ENCODE peak calls at places on chromosomes 11 and 22, in seven cellular contexts. R, Q, A, L, V, X and M are unnamed samples.

GRCh38 chr22:22208657-22209056 is 35.9 kb upstream of the VPREB1 start:
- DNase-seq in L (no peak), A (no peak), V (no peak), R (no peak), Q (no peak), X (no peak), M (no peak)

GRCh38 chr11:63015521-63016215 is at the start of gene SLC22A8:
- DNase-seq in V (no peak), A (no peak), X (no peak), R (no peak), Q (no peak), L (no peak), M (no peak)

GRCh38 chr11:47352556-47352955 is at the start of gene MYBPC3:
- DNase-seq in L (no peak), R (no peak), X (no peak), Q (no peak), A (no peak), V (no peak), M (no peak)

GRCh38 chr11:117159892-117160291 is 15.8 kb downstream of the PAFAH1B2 start:
- DNase-seq in L (no peak), Q (no peak), X (no peak), A (no peak), R (no peak), V (no peak), M (no peak)

GRCh38 chr11:92225206-92225562 is 566 bp downstream of the FAT3 start:
- DNase-seq in Q (no peak), X (no peak), L (no peak), A (no peak), V (no peak), R (no peak), M (no peak)

GRCh38 chr22:43004362-43005035 is 10.4 kb downstream of the PACSIN2 start:
- DNase-seq in Q (peak; percentile 65), V (peak; percentile 84), A (no peak), L (peak; percentile 76), X (peak; percentile 58), R (peak; percentile 96), M (no peak)

GRCh38 chr11:6755303-6755952 is 16.3 kb downstream of the OR2AG2 start:
- DNase-seq in Q (peak; percentile 55), V (peak; percentile 43), R (peak; percentile 20), X (no peak), L (peak; percentile 24), A (no peak), M (no peak)

GRCh38 chr11:10181811-10182210 is 112.2 kb downstream of the SBF2 start:
- DNase-seq in L (no peak), R (peak; percentile 75), A (no peak), V (peak; percentile 59), X (no peak), Q (peak; percentile 68), M (no peak)

GRCh38 chr22:26295583-26296126 is 126.4 kb downstream of the SEZ6L start:
- DNase-seq in X (no peak), V (no peak), Q (no peak), A (no peak), L (no peak), R (peak; percentile 13), M (no peak)

GRCh38 chr22:26302726-26303125 is 126.3 kb upstream of the ASPHD2 start:
- DNase-seq in X (no peak), A (no peak), Q (no peak), L (no peak), V (no peak), R (no peak), M (no peak)

GRCh38 chr22:26304730-26305129 is 124.3 kb upstream of the ASPHD2 start:
- DNase-seq in X (no peak), R (no peak), V (no peak), Q (no peak), A (no peak), L (no peak), M (no peak)

GRCh38 chr22:26303475-26303874 is 125.6 kb upstream of the ASPHD2 start:
- DNase-seq in L (no peak), V (no peak), R (no peak), A (no peak), Q (no peak), X (no peak), M (no peak)

DNA sequence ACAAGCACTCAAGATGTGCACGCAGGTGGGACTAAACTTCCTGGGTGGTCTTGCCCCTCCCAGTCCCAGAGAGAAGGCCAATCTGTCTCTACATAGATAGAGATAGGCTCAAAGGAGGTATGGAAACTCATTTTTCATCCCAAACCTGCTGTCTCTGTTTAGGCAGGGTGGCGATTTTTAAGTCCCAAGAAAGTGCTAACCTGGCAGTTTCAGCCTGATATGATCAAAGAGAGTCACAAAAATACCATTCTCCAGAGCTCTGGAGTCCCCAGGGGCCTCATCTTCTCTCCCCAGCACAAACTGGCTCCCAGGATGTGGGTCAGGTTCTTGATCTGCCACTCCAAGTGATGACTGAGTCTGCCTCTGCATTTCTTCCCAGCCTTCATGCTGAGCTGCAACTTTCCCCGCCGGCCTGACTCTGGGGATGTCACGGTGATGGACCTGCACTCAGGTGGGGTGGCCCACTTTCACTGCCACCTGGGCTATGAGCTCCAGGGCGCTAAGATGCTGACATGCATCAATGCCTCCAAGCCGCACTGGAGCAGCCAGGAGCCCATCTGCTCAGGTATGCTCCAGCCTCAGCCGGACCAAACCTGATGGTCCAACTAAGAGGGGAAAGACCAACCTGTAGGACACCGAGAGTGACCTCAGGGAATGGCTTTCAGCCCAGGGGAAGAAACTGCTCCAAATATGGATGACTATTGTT is 129.5 kb downstream of the SEZ6L start:
- DNase-seq in X (no peak), A (no peak), Q (no peak), L (no peak), R (no peak), V (no peak), M (no peak)
- H3K4me3 ChIP-seq in X (no peak overlapping the region), A (no peak overlapping the region), Q (no peak overlapping the region), L (no peak overlapping the region), R (no peak overlapping the region), V (no peak overlapping the region), M (no peak overlapping the region)

DNA sequence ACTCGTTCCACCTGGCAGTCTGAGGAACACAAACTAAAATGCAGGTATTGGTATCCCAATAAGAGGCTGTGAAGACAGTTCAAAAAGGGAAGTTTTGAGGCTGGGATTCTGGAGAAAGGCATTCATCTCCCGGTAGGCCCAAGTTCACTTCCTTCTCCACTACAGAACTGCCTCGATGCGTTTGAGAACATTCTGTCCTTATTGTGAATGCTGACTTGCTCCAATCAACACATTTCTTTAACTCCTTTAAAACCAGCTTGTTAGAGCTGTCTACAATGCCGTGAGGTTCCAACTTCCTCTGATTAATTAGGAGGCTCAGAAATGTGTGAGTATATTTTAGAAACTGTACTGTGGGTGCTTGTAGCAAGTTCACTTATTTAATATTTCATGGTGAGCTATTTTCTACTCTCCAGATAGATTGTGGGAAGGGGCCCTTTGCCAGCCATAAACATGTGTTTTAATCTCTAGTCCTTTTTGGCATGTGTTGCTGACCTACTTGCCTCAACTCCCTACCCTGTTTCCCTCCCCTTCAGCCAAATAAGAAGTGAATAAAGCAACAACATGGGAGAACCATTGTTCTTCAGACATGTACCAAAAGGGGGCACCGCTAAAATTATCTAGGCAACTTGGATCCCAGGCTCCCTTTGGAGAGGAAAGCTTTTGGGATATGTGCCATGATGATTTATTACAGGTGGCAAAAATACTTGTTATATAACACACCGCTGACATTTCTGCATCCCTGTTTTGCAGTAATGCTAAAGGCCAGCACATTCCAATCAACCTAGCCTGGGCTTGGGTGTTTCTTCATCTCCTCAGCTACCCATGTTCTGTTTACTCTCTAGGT is 245.6 kb downstream of the BLID start:
- DNase-seq in X (no peak), L (no peak), Q (peak; percentile 49), R (peak; percentile 72), V (peak; percentile 33), A (no peak), M (no peak)
- TF ChIP-seq CTCF in X (no peak), L (no peak), Q (no peak), R (peak; percentile 30), V (peak; percentile 26), A (no peak), M (no peak)

GRCh38 chr11:5508605-5509004 is 1.2 kb downstream of the UBQLN3 start:
- DNase-seq in V (no peak), X (no peak), R (no peak), A (no peak), Q (no peak), L (no peak), M (no peak)
- H3K4me3 ChIP-seq in V (no peak overlapping the region), X (no peak overlapping the region), R (no peak overlapping the region), A (no peak overlapping the region), Q (no peak overlapping the region), L (no peak overlapping the region), M (no peak overlapping the region)

GRCh38 chr22:20852076-20852475 is 6.5 kb downstream of the PI4KA start:
- DNase-seq in R (no peak), V (no peak), Q (peak; percentile 13), L (no peak), A (no peak), X (no peak), M (no peak)
- TF ChIP-seq CTCF in R (no peak), V (no peak), Q (no peak), L (no peak), A (no peak), X (no peak), M (no peak)

GRCh38 chr22:19766235-19766505 is 5.6 kb downstream of the TBX1 start:
- DNase-seq in V (no peak), Q (no peak), R (no peak), A (no peak), L (no peak), X (no peak), M (no peak)

GRCh38 chr22:19766506-19767426 is 6.2 kb downstream of the TBX1 start:
- DNase-seq in X (peak; percentile 91), A (peak; percentile 45), R (no peak), L (no peak), V (no peak), Q (no peak), M (peak; percentile 43)

GRCh38 chr22:19765477-19766234 is 5.1 kb downstream of the TBX1 start:
- DNase-seq in L (no peak), Q (no peak), R (peak; percentile 34), V (no peak), A (no peak), X (no peak), M (no peak)

GRCh38 chr22:19769393-19769715 is 8.8 kb downstream of the TBX1 start:
- DNase-seq in A (no peak), R (no peak), X (peak; percentile 64), L (no peak), V (no peak), Q (no peak), M (no peak)

GRCh38 chr22:19767427-19768380 is 7.1 kb downstream of the TBX1 start:
- DNase-seq in R (no peak), Q (no peak), V (no peak), L (no peak), A (no peak), X (peak; percentile 87), M (no peak)
- H3K4me3 ChIP-seq in R (no peak overlapping the region), Q (peak overlapping the region; percentile 34), V (no peak overlapping the region), L (no peak overlapping the region), A (no peak overlapping the region), X (peak overlapping the region; percentile 39), M (no peak overlapping the region)

DNA sequence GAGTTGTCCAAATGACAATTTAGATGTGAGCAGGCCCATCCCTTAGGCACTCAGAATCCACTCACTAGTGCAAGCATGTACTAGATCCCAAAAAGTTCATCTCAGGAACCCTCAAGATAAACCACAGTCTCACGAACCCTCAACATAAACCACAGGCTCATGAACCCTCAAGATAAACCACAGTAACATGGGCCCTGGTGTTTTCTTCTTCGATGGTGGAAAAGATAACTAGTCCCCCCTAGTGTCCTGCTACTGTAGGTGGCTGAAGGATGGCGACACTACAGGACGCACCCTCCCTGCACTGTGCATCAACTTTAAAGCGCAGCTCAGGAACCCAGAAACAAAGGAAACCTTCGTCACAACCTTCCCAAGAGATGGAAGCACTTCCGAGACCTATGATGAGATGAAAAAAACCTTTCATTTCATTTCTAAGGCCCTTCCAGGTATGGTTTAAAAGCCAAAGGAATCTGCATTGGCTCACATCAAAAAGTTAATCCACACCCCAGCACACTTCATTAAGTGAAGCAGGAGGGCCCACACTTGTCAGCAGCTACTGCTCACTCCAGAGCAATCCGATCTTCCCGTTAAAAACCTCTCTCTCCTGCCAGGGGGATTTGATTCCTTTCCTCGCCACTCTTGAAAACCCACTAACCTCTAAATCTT is 2.4 kb downstream of the LARGE1 start:
- DNase-seq in V (peak; percentile 23), Q (peak; percentile 6), X (no peak), A (no peak), L (no peak), R (peak; percentile 32), M (no peak)
- TF ChIP-seq CTCF in V (peak; percentile 31), Q (no peak), X (no peak), A (no peak), L (peak; percentile 32), R (peak; percentile 52), M (peak; percentile 67)